ENCODE peak calls at places on chromosomes 2 and 18, in six cellular contexts. One of them, this sample, is unnamed.
A peak's percentile ranks its signal among the peaks of the same experiment; 100 is the strongest.

GRCh38 chr18:47191956-47192355 is 15.8 kb upstream of the IER3IP1 start:
- DNase-seq in KG1: no peak
- DNase-seq in CD8-positive, alpha-beta memory T cell: no peak
- DNase-seq in tibial nerve: no peak
- DNase-seq in nucleus accumbens: no peak
- DNase-seq in foreskin keratinocyte: peak; percentile 61
- DNase-seq in this sample: no peak

GRCh38 chr2:128573116-128573515 is 254.4 kb upstream of the HS6ST1 start:
- DNase-seq in KG1: no peak
- DNase-seq in CD8-positive, alpha-beta memory T cell: no peak
- DNase-seq in tibial nerve: no peak
- DNase-seq in nucleus accumbens: no peak
- DNase-seq in foreskin keratinocyte: no peak
- DNase-seq in this sample: no peak

GRCh38 chr2:203790134-203790533 is 77.4 kb upstream of the CTLA4 start:
- DNase-seq in KG1: no peak
- DNase-seq in CD8-positive, alpha-beta memory T cell: no peak
- DNase-seq in tibial nerve: no peak
- DNase-seq in nucleus accumbens: no peak
- DNase-seq in foreskin keratinocyte: peak; percentile 76
- DNase-seq in this sample: no peak

GRCh38 chr2:172226244-172227061 is 123.8 kb upstream of the DLX2 start:
- DNase-seq in KG1: no peak
- DNase-seq in CD8-positive, alpha-beta memory T cell: no peak
- DNase-seq in tibial nerve: no peak
- DNase-seq in nucleus accumbens: no peak
- DNase-seq in foreskin keratinocyte: peak; percentile 65
- DNase-seq in this sample: no peak

GRCh38 chr2:29223851-29224692 is 108.9 kb downstream of the CLIP4 start:
- DNase-seq in KG1: no peak
- DNase-seq in CD8-positive, alpha-beta memory T cell: no peak
- DNase-seq in tibial nerve: peak; percentile 81
- DNase-seq in nucleus accumbens: no peak
- DNase-seq in foreskin keratinocyte: peak; percentile 86
- DNase-seq in this sample: no peak

GRCh38 chr2:19736191-19736831 is 165.5 kb downstream of the TTC32 start:
- DNase-seq in KG1: no peak
- DNase-seq in CD8-positive, alpha-beta memory T cell: no peak
- DNase-seq in tibial nerve: peak; percentile 37
- DNase-seq in nucleus accumbens: no peak
- DNase-seq in foreskin keratinocyte: no peak
- DNase-seq in this sample: no peak

GRCh38 chr2:28390241-28390856 is 2.3 kb upstream of the FOSL2 start:
- DNase-seq in KG1: peak; percentile 56
- DNase-seq in CD8-positive, alpha-beta memory T cell: peak; percentile 79
- DNase-seq in tibial nerve: peak; percentile 81
- DNase-seq in nucleus accumbens: peak; percentile 77
- DNase-seq in foreskin keratinocyte: peak; percentile 83
- DNase-seq in this sample: peak; percentile 72

GRCh38 chr2:192243488-192243887 is 48.8 kb upstream of the TMEFF2 start:
- DNase-seq in KG1: no peak
- DNase-seq in CD8-positive, alpha-beta memory T cell: no peak
- DNase-seq in tibial nerve: no peak
- DNase-seq in nucleus accumbens: no peak
- DNase-seq in foreskin keratinocyte: peak; percentile 33
- DNase-seq in this sample: no peak

GRCh38 chr2:45312275-45312674 is 298.8 kb downstream of the SRBD1 start:
- DNase-seq in KG1: no peak
- DNase-seq in CD8-positive, alpha-beta memory T cell: no peak
- DNase-seq in tibial nerve: no peak
- DNase-seq in nucleus accumbens: no peak
- DNase-seq in foreskin keratinocyte: no peak
- DNase-seq in this sample: no peak

GRCh38 chr2:48120112-48120511 is 213.8 kb upstream of the FBXO11 start:
- DNase-seq in KG1: no peak
- DNase-seq in CD8-positive, alpha-beta memory T cell: no peak
- DNase-seq in tibial nerve: no peak
- DNase-seq in nucleus accumbens: no peak
- DNase-seq in foreskin keratinocyte: no peak
- DNase-seq in this sample: no peak

GRCh38 chr2:129817175-129817574 is 162.3 kb upstream of the RAB6C start:
- DNase-seq in KG1: no peak
- DNase-seq in CD8-positive, alpha-beta memory T cell: no peak
- DNase-seq in tibial nerve: no peak
- DNase-seq in nucleus accumbens: no peak
- DNase-seq in foreskin keratinocyte: no peak
- DNase-seq in this sample: no peak

GRCh38 chr18:79558196-79559120 is 121.1 kb upstream of the CTDP1 start:
- DNase-seq in KG1: no peak
- DNase-seq in CD8-positive, alpha-beta memory T cell: no peak
- DNase-seq in tibial nerve: no peak
- DNase-seq in nucleus accumbens: no peak
- DNase-seq in foreskin keratinocyte: no peak
- DNase-seq in this sample: no peak

GRCh38 chr2:121085801-121086200 is 199.2 kb downstream of the TFCP2L1 start:
- DNase-seq in KG1: no peak
- DNase-seq in CD8-positive, alpha-beta memory T cell: no peak
- DNase-seq in tibial nerve: no peak
- DNase-seq in nucleus accumbens: no peak
- DNase-seq in foreskin keratinocyte: no peak
- DNase-seq in this sample: no peak

GRCh38 chr2:127166221-127166860 is 53.8 kb downstream of the CYP27C1 start:
- DNase-seq in KG1: no peak
- DNase-seq in CD8-positive, alpha-beta memory T cell: no peak
- DNase-seq in tibial nerve: no peak
- DNase-seq in nucleus accumbens: no peak
- DNase-seq in foreskin keratinocyte: no peak
- DNase-seq in this sample: no peak

GRCh38 chr2:1743396-1744150 is 742 bp downstream of the PXDN start:
- DNase-seq in KG1: no peak
- DNase-seq in CD8-positive, alpha-beta memory T cell: no peak
- DNase-seq in tibial nerve: no peak
- DNase-seq in nucleus accumbens: no peak
- DNase-seq in foreskin keratinocyte: peak; percentile 36
- DNase-seq in this sample: no peak

GRCh38 chr2:46857871-46858696 is 57.5 kb downstream of the MCFD2 start:
- DNase-seq in KG1: no peak
- DNase-seq in CD8-positive, alpha-beta memory T cell: no peak
- DNase-seq in tibial nerve: no peak
- DNase-seq in nucleus accumbens: no peak
- DNase-seq in foreskin keratinocyte: no peak
- DNase-seq in this sample: no peak

GRCh38 chr2:219289537-219290361 is 10.6 kb downstream of the DNAJB2 start:
- DNase-seq in KG1: no peak
- DNase-seq in CD8-positive, alpha-beta memory T cell: no peak
- DNase-seq in tibial nerve: peak; percentile 76
- DNase-seq in nucleus accumbens: peak; percentile 87
- DNase-seq in foreskin keratinocyte: peak; percentile 66
- DNase-seq in this sample: no peak

GRCh38 chr2:84970956-84971798 is at the start of gene KCMF1:
- DNase-seq in KG1: no peak
- DNase-seq in CD8-positive, alpha-beta memory T cell: peak; percentile 61
- DNase-seq in tibial nerve: peak; percentile 39
- DNase-seq in nucleus accumbens: peak; percentile 77
- DNase-seq in foreskin keratinocyte: peak; percentile 44
- DNase-seq in this sample: peak; percentile 61